ENCODE peak calls at places on chromosomes 13 and 19, in eight cellular contexts. I, N, X, W, F, Y, A and M are unnamed samples.

GRCh38 chr19:13155472-13156284 is 5.5 kb downstream of the IER2 start:
- DNase-seq in I (no peak), N (peak), X (peak), W (peak), F (peak), Y (peak), A (peak), M (peak)

GRCh38 chr13:32039056-32039455 is 7.5 kb downstream of the FRY start:
- DNase-seq in I (no peak), N (no peak), X (no peak), W (no peak), F (no peak), Y (no peak), A (no peak), M (no peak)

GRCh38 chr13:114115796-114116195 is 16.6 kb downstream of the RASA3 start:
- DNase-seq in I (no peak), N (no peak), X (no peak), W (peak), F (peak), Y (no peak), A (no peak), M (no peak)

GRCh38 chr13:105485061-105485460 is 1050.4 kb downstream of the EFNB2 start:
- DNase-seq in I (no peak), N (no peak), X (no peak), W (no peak), F (no peak), Y (peak), A (no peak), M (no peak)

GRCh38 chr13:113078895-113079720 is 26.5 kb upstream of the F7 start:
- DNase-seq in I (no peak), N (no peak), X (no peak), W (no peak), F (no peak), Y (no peak), A (no peak), M (no peak)

GRCh38 chr13:52845334-52845761 is 3.1 kb downstream of the PCDH8 start:
- DNase-seq in I (no peak), N (no peak), X (no peak), W (no peak), F (no peak), Y (no peak), A (no peak), M (no peak)

GRCh38 chr19:49497790-49498106 is 1.5 kb downstream of the RPS11 start:
- DNase-seq in I (no peak), N (no peak), X (no peak), W (no peak), F (no peak), Y (no peak), A (no peak), M (no peak)

GRCh38 chr19:6677924-6678689 is 8.1 kb upstream of the TNFSF14 start:
- DNase-seq in I (no peak), N (no peak), X (peak), W (peak), F (no peak), Y (no peak), A (peak), M (peak)

GRCh38 chr13:90416519-90416918 is 931.0 kb upstream of the MIR17HG start:
- DNase-seq in I (no peak), N (no peak), X (no peak), W (no peak), F (no peak), Y (peak), A (no peak), M (no peak)

GRCh38 chr19:50896591-50897190 is 14.5 kb downstream of the KLK4 start:
- DNase-seq in I (peak), N (no peak), X (no peak), W (no peak), F (peak), Y (peak), A (no peak), M (no peak)

GRCh38 chr13:47399599-47399998 is 502.7 kb upstream of the HTR2A start:
- DNase-seq in I (no peak), N (no peak), X (no peak), W (no peak), F (no peak), Y (no peak), A (no peak), M (no peak)